ENCODE peak calls at places on chromosomes 16 and 17, in seven cellular contexts. X, E, R, K, V, U and B are unnamed samples.
A peak's percentile ranks its signal among the peaks of the same experiment; 100 is the strongest.

GRCh38 chr17:82592289-82592683 is 56.0 kb downstream of the WDR45B start:
- DNase-seq in X (no peak), K (peak; percentile 62), R (no peak), E (no peak), V (no peak), U (no peak), B (no peak)

GRCh38 chr16:86929149-86929871 is 351.0 kb downstream of the FOXL1 start:
- DNase-seq in K (no peak), V (no peak), X (no peak), U (no peak), E (no peak), R (no peak), B (peak; percentile 64)

GRCh38 chr16:7209598-7209997 is 123.0 kb upstream of the RBFOX1 start:
- DNase-seq in V (no peak), R (no peak), U (no peak), E (no peak), K (no peak), X (no peak), B (no peak)

GRCh38 chr16:57303910-57304168 is 19.4 kb upstream of the PLLP start:
- DNase-seq in K (no peak), V (no peak), E (no peak), U (no peak), X (no peak), R (no peak), B (no peak)

GRCh38 chr17:75873587-75874322 is 4.6 kb downstream of the TRIM47 start:
- DNase-seq in R (no peak), U (no peak), K (no peak), X (no peak), E (no peak), V (no peak), B (no peak)

GRCh38 chr16:89690392-89690901 is 4.0 kb downstream of the CDK10 start:
- DNase-seq in V (no peak), E (no peak), U (no peak), K (peak; percentile 31), R (no peak), X (no peak), B (no peak)

GRCh38 chr16:74700206-74701040 is at the start of gene MLKL:
- DNase-seq in K (peak; percentile 82), E (peak; percentile 57), V (peak; percentile 57), X (no peak), U (no peak), R (peak; percentile 29), B (no peak)

GRCh38 chr16:4976611-4977145 is 18.5 kb downstream of the SEC14L5 start:
- DNase-seq in U (no peak), E (no peak), K (peak; percentile 65), V (no peak), R (no peak), X (no peak), B (no peak)

GRCh38 chr17:68161644-68162428 is 86.0 kb upstream of the AMZ2 start:
- DNase-seq in R (no peak), X (no peak), K (no peak), U (no peak), E (no peak), V (no peak), B (no peak)

GRCh38 chr17:64216030-64216384 is 47.1 kb downstream of the TEX2 start:
- DNase-seq in X (no peak), V (no peak), R (no peak), U (no peak), E (no peak), K (no peak), B (no peak)

GRCh38 chr16:75019007-75019406 is 20.2 kb downstream of the ZNRF1 start:
- DNase-seq in K (no peak), U (no peak), E (no peak), V (no peak), X (no peak), R (no peak), B (no peak)